ENCODE peak calls at places on chromosomes 11 and 22, in six cellular contexts. F is stimulated activated naive CD4-positive, alpha-beta T cell; S is CD4-positive, alpha-beta T cell; O is AG04450; Y is T-helper 9 cell; Q is left ventricle myocardium superior. U is an unnamed sample.
A peak's percentile ranks its signal among the peaks of the same experiment; 100 is the strongest.

GRCh38 chr22:23098718-23099524 is 28.6 kb downstream of the GNAZ start:
- DNase-seq in F (no peak), S (no peak), O (no peak), Y (no peak), Q (peak; percentile 81), U (no peak)

GRCh38 chr11:11148104-11148509 is 204.9 kb downstream of the CSNK2A3 start:
- DNase-seq in F (peak; percentile 12), S (peak; percentile 55), O (no peak), Y (no peak), Q (peak; percentile 83), U (no peak)

GRCh38 chr11:69155302-69156198 is at the start of gene SMIM38:
- DNase-seq in F (no peak), S (no peak), O (no peak), Y (no peak), Q (peak; percentile 51), U (no peak)

GRCh38 chr22:50260434-50260800 is 1.1 kb downstream of the MAPK12 start:
- DNase-seq in F (no peak), S (no peak), O (no peak), Y (no peak), Q (no peak), U (no peak)

GRCh38 chr22:23762866-23763578 is at the start of gene C22orf15:
- DNase-seq in F (peak; percentile 17), S (no peak), O (no peak), Y (no peak), Q (peak; percentile 54), U (no peak)

GRCh38 chr11:504053-504993 is 2.7 kb downstream of the RNH1 start:
- DNase-seq in F (no peak), S (no peak), O (no peak), Y (no peak), Q (peak; percentile 71), U (no peak)

GRCh38 chr11:72562431-72562830 is 111.8 kb downstream of the PDE2A start:
- DNase-seq in F (no peak), S (no peak), O (no peak), Y (no peak), Q (no peak), U (no peak)

GRCh38 chr11:32328392-32328791 is 106.9 kb downstream of the WT1 start:
- DNase-seq in F (no peak), S (no peak), O (no peak), Y (no peak), Q (no peak), U (no peak)

GRCh38 chr11:42770444-42771065 is 541.2 kb upstream of the API5 start:
- DNase-seq in F (no peak), S (no peak), O (no peak), Y (no peak), Q (no peak), U (no peak)

GRCh38 chr11:16280256-16280682 is 76.1 kb downstream of the SOX6 start:
- DNase-seq in F (no peak), S (no peak), O (no peak), Y (no peak), Q (peak; percentile 49), U (no peak)

GRCh38 chr11:2113776-2114175 is 25.4 kb downstream of the IGF2 start:
- DNase-seq in F (no peak), S (no peak), O (no peak), Y (no peak), Q (no peak), U (no peak)

GRCh38 chr11:9769621-9770020 is 105.7 kb downstream of the SWAP70 start:
- DNase-seq in F (no peak), S (no peak), O (no peak), Y (no peak), Q (no peak), U (no peak)

GRCh38 chr11:120062561-120062930 is 75.4 kb downstream of the TRIM29 start:
- DNase-seq in F (no peak), S (no peak), O (no peak), Y (no peak), Q (no peak), U (no peak)

GRCh38 chr11:104934594-104934993 is 33.8 kb downstream of the CASP4 start:
- DNase-seq in F (no peak), S (no peak), O (no peak), Y (no peak), Q (no peak), U (no peak)

GRCh38 chr11:65630215-65630614 is 7.7 kb upstream of the SIPA1 start:
- DNase-seq in F (no peak), S (no peak), O (no peak), Y (no peak), Q (peak; percentile 79), U (no peak)

GRCh38 chr22:31800065-31800464 is 46.2 kb downstream of the DEPDC5 start:
- DNase-seq in F (no peak), S (no peak), O (peak; percentile 23), Y (no peak), Q (no peak), U (no peak)

GRCh38 chr11:128568166-128568778 is 19.1 kb downstream of the ETS1 start:
- DNase-seq in F (no peak), S (no peak), O (no peak), Y (no peak), Q (no peak), U (no peak)

GRCh38 chr11:74909363-74909762 is 39.5 kb downstream of the XRRA1 start:
- DNase-seq in F (no peak), S (no peak), O (no peak), Y (no peak), Q (no peak), U (no peak)

GRCh38 chr11:125128450-125128849 is 17.0 kb upstream of the TMEM218 start:
- DNase-seq in F (no peak), S (no peak), O (peak; percentile 67), Y (no peak), Q (no peak), U (no peak)

GRCh38 chr22:29867260-29867659 is 15.7 kb upstream of the MTMR3 start:
- DNase-seq in F (no peak), S (no peak), O (no peak), Y (no peak), Q (no peak), U (no peak)

GRCh38 chr22:38315801-38316339 is 1.4 kb downstream of the CSNK1E start:
- DNase-seq in F (peak; percentile 29), S (no peak), O (no peak), Y (no peak), Q (no peak), U (no peak)

GRCh38 chr11:45745065-45745811 is 59.7 kb upstream of the SLC35C1 start:
- DNase-seq in F (no peak), S (no peak), O (no peak), Y (no peak), Q (peak; percentile 78), U (no peak)

GRCh38 chr11:11789735-11790369 is 51.9 kb upstream of the USP47 start:
- DNase-seq in F (no peak), S (no peak), O (no peak), Y (no peak), Q (no peak), U (no peak)